ENCODE peak calls at places on chromosome 9, in eight cellular contexts. One of them, this sample, is unnamed.

GRCh38 chr9:86487222-86487841 is 133.1 kb upstream of the TUT7 start:
- DNase-seq in AG09319: peak; percentile 60
- DNase-seq in tibial artery: no peak
- DNase-seq in progenitor cell of endocrine pancreas: no peak
- DNase-seq in GM13976: peak; percentile 45
- DNase-seq in Panc1: peak; percentile 4
- DNase-seq in activated B cell treated with CpG ODN at 0.5 μM for 24 hours: no peak
- DNase-seq in neural crest cell: no peak
- DNase-seq in this sample: no peak

GRCh38 chr9:89926691-89927220 is 321.9 kb downstream of the GADD45G start:
- DNase-seq in progenitor cell of endocrine pancreas: no peak
- DNase-seq in neural crest cell: no peak
- DNase-seq in GM13976: no peak
- DNase-seq in Panc1: no peak
- DNase-seq in activated B cell treated with CpG ODN at 0.5 μM for 24 hours: no peak
- DNase-seq in tibial artery: no peak
- DNase-seq in AG09319: no peak
- DNase-seq in this sample: no peak

GRCh38 chr9:95506692-95507455 is 9.9 kb downstream of the PTCH1 start:
- DNase-seq in AG09319: no peak
- DNase-seq in GM13976: peak; percentile 49
- DNase-seq in activated B cell treated with CpG ODN at 0.5 μM for 24 hours: peak; percentile 36
- DNase-seq in tibial artery: peak; percentile 79
- DNase-seq in neural crest cell: peak; percentile 35
- DNase-seq in Panc1: no peak
- DNase-seq in progenitor cell of endocrine pancreas: no peak
- DNase-seq in this sample: no peak

GRCh38 chr9:19050637-19051591 is 1.7 kb downstream of the RRAGA start:
- DNase-seq in tibial artery: no peak
- DNase-seq in neural crest cell: no peak
- DNase-seq in AG09319: no peak
- DNase-seq in Panc1: no peak
- DNase-seq in activated B cell treated with CpG ODN at 0.5 μM for 24 hours: no peak
- DNase-seq in progenitor cell of endocrine pancreas: no peak
- DNase-seq in GM13976: no peak
- DNase-seq in this sample: no peak

GRCh38 chr9:78857371-78858225 is 560.7 kb downstream of the PSAT1 start:
- DNase-seq in Panc1: no peak
- DNase-seq in activated B cell treated with CpG ODN at 0.5 μM for 24 hours: no peak
- DNase-seq in AG09319: no peak
- DNase-seq in GM13976: no peak
- DNase-seq in neural crest cell: peak; percentile 21
- DNase-seq in tibial artery: no peak
- DNase-seq in progenitor cell of endocrine pancreas: no peak
- DNase-seq in this sample: no peak

GRCh38 chr9:86454701-86455402 is 100.6 kb upstream of the TUT7 start:
- DNase-seq in neural crest cell: no peak
- DNase-seq in GM13976: no peak
- DNase-seq in Panc1: no peak
- DNase-seq in AG09319: no peak
- DNase-seq in tibial artery: no peak
- DNase-seq in progenitor cell of endocrine pancreas: no peak
- DNase-seq in activated B cell treated with CpG ODN at 0.5 μM for 24 hours: no peak
- DNase-seq in this sample: no peak

GRCh38 chr9:17622166-17622565 is 43.3 kb downstream of the SH3GL2 start:
- DNase-seq in tibial artery: no peak
- DNase-seq in neural crest cell: no peak
- DNase-seq in Panc1: no peak
- DNase-seq in progenitor cell of endocrine pancreas: no peak
- DNase-seq in GM13976: no peak
- DNase-seq in activated B cell treated with CpG ODN at 0.5 μM for 24 hours: no peak
- DNase-seq in AG09319: no peak
- DNase-seq in this sample: no peak

GRCh38 chr9:126485662-126486061 is 128.1 kb upstream of the LMX1B start:
- DNase-seq in neural crest cell: no peak
- DNase-seq in GM13976: no peak
- DNase-seq in progenitor cell of endocrine pancreas: no peak
- DNase-seq in activated B cell treated with CpG ODN at 0.5 μM for 24 hours: no peak
- DNase-seq in AG09319: no peak
- DNase-seq in Panc1: no peak
- DNase-seq in tibial artery: no peak
- DNase-seq in this sample: no peak

GRCh38 chr9:1100192-1100591 is 50.0 kb downstream of the DMRT2 start:
- DNase-seq in tibial artery: no peak
- DNase-seq in progenitor cell of endocrine pancreas: no peak
- DNase-seq in GM13976: no peak
- DNase-seq in neural crest cell: no peak
- DNase-seq in AG09319: no peak
- DNase-seq in activated B cell treated with CpG ODN at 0.5 μM for 24 hours: no peak
- DNase-seq in Panc1: no peak
- DNase-seq in this sample: no peak

GRCh38 chr9:755454-756381 is 85.8 kb upstream of the DMRT1 start:
- DNase-seq in AG09319: peak; percentile 61
- DNase-seq in activated B cell treated with CpG ODN at 0.5 μM for 24 hours: no peak
- DNase-seq in Panc1: no peak
- DNase-seq in neural crest cell: no peak
- DNase-seq in progenitor cell of endocrine pancreas: no peak
- DNase-seq in GM13976: no peak
- DNase-seq in tibial artery: no peak
- DNase-seq in this sample: no peak

GRCh38 chr9:95048225-95049087 is 269.1 kb downstream of the FANCC start:
- DNase-seq in activated B cell treated with CpG ODN at 0.5 μM for 24 hours: peak; percentile 33
- DNase-seq in GM13976: peak; percentile 90
- DNase-seq in AG09319: no peak
- DNase-seq in Panc1: no peak
- DNase-seq in progenitor cell of endocrine pancreas: peak; percentile 37
- DNase-seq in tibial artery: peak; percentile 81
- DNase-seq in neural crest cell: peak; percentile 32
- DNase-seq in this sample: peak; percentile 34

GRCh38 chr9:135517407-135517822 is 3.8 kb upstream of the LCN1 start:
- DNase-seq in activated B cell treated with CpG ODN at 0.5 μM for 24 hours: no peak
- DNase-seq in tibial artery: peak; percentile 50
- DNase-seq in progenitor cell of endocrine pancreas: no peak
- DNase-seq in AG09319: no peak
- DNase-seq in GM13976: no peak
- DNase-seq in Panc1: no peak
- DNase-seq in neural crest cell: no peak
- DNase-seq in this sample: no peak

GRCh38 chr9:114076237-114077161 is 1.6 kb downstream of the AMBP start:
- DNase-seq in activated B cell treated with CpG ODN at 0.5 μM for 24 hours: no peak
- DNase-seq in tibial artery: peak; percentile 28
- DNase-seq in AG09319: no peak
- DNase-seq in GM13976: no peak
- DNase-seq in neural crest cell: no peak
- DNase-seq in progenitor cell of endocrine pancreas: no peak
- DNase-seq in Panc1: no peak
- DNase-seq in this sample: no peak
- TF ChIP-seq CTCF in activated B cell treated with CpG ODN at 0.5 μM for 24 hours: no peak
- TF ChIP-seq CTCF in tibial artery: no peak
- TF ChIP-seq CTCF in AG09319: no peak
- TF ChIP-seq CTCF in GM13976: no peak
- TF ChIP-seq CTCF in neural crest cell: no peak
- TF ChIP-seq CTCF in progenitor cell of endocrine pancreas: no peak
- TF ChIP-seq CTCF in Panc1: no peak
- TF ChIP-seq CTCF in this sample: no peak

GRCh38 chr9:10479172-10479571 is 133.6 kb downstream of the PTPRD start:
- DNase-seq in tibial artery: no peak
- DNase-seq in neural crest cell: no peak
- DNase-seq in GM13976: no peak
- DNase-seq in activated B cell treated with CpG ODN at 0.5 μM for 24 hours: no peak
- DNase-seq in AG09319: no peak
- DNase-seq in progenitor cell of endocrine pancreas: no peak
- DNase-seq in Panc1: no peak
- DNase-seq in this sample: no peak
- TF ChIP-seq CTCF in tibial artery: no peak
- TF ChIP-seq CTCF in neural crest cell: peak; percentile 66
- TF ChIP-seq CTCF in GM13976: no peak
- TF ChIP-seq CTCF in activated B cell treated with CpG ODN at 0.5 μM for 24 hours: no peak
- TF ChIP-seq CTCF in AG09319: no peak
- TF ChIP-seq CTCF in progenitor cell of endocrine pancreas: peak; percentile 64
- TF ChIP-seq CTCF in Panc1: no peak
- TF ChIP-seq CTCF in this sample: peak; percentile 70

DNA sequence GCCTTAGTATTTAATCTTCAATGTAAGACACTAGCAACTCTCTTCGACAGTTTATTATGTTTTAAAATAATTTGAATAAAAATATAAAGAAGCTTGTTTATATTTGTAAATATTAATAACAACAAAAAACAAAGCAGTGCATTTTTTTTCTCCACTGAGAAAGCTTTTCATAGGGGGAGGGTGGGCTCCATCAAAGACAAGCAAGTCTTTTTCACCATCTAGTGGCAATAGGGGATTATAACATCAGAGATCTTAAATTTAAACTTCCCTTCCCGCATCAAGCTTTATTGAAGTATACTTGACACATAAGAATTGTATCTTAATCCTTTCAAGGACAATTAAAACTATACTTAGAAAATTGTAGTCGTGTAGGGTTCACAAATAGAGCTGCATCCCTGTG is 9.3 kb upstream of the OR13F1 start:
- DNase-seq in Panc1: no peak
- DNase-seq in activated B cell treated with CpG ODN at 0.5 μM for 24 hours: no peak
- DNase-seq in tibial artery: no peak
- DNase-seq in progenitor cell of endocrine pancreas: no peak
- DNase-seq in GM13976: no peak
- DNase-seq in neural crest cell: no peak
- DNase-seq in AG09319: no peak
- DNase-seq in this sample: no peak
- TF ChIP-seq CTCF in Panc1: peak; percentile 28
- TF ChIP-seq CTCF in activated B cell treated with CpG ODN at 0.5 μM for 24 hours: no peak
- TF ChIP-seq CTCF in tibial artery: no peak
- TF ChIP-seq CTCF in progenitor cell of endocrine pancreas: peak; percentile 51
- TF ChIP-seq CTCF in GM13976: no peak
- TF ChIP-seq CTCF in neural crest cell: peak; percentile 47
- TF ChIP-seq CTCF in AG09319: no peak
- TF ChIP-seq CTCF in this sample: no peak

GRCh38 chr9:137299938-137300337 is 2.1 kb downstream of the NRARP start:
- DNase-seq in Panc1: no peak
- DNase-seq in tibial artery: no peak
- DNase-seq in progenitor cell of endocrine pancreas: peak; percentile 11
- DNase-seq in activated B cell treated with CpG ODN at 0.5 μM for 24 hours: no peak
- DNase-seq in AG09319: no peak
- DNase-seq in GM13976: no peak
- DNase-seq in neural crest cell: no peak
- DNase-seq in this sample: no peak

GRCh38 chr9:137297966-137298365 is 4.1 kb downstream of the NRARP start:
- DNase-seq in activated B cell treated with CpG ODN at 0.5 μM for 24 hours: no peak
- DNase-seq in neural crest cell: no peak
- DNase-seq in GM13976: no peak
- DNase-seq in AG09319: no peak
- DNase-seq in progenitor cell of endocrine pancreas: no peak
- DNase-seq in Panc1: no peak
- DNase-seq in tibial artery: no peak
- DNase-seq in this sample: no peak

GRCh38 chr9:137298401-137298982 is 3.6 kb downstream of the NRARP start:
- DNase-seq in GM13976: no peak
- DNase-seq in activated B cell treated with CpG ODN at 0.5 μM for 24 hours: no peak
- DNase-seq in tibial artery: no peak
- DNase-seq in progenitor cell of endocrine pancreas: peak; percentile 14
- DNase-seq in Panc1: no peak
- DNase-seq in neural crest cell: no peak
- DNase-seq in AG09319: no peak
- DNase-seq in this sample: no peak

GRCh38 chr9:137300607-137301085 is 1.4 kb downstream of the NRARP start:
- DNase-seq in progenitor cell of endocrine pancreas: peak; percentile 15
- DNase-seq in AG09319: no peak
- DNase-seq in GM13976: no peak
- DNase-seq in Panc1: no peak
- DNase-seq in activated B cell treated with CpG ODN at 0.5 μM for 24 hours: no peak
- DNase-seq in tibial artery: no peak
- DNase-seq in neural crest cell: no peak
- DNase-seq in this sample: no peak

DNA sequence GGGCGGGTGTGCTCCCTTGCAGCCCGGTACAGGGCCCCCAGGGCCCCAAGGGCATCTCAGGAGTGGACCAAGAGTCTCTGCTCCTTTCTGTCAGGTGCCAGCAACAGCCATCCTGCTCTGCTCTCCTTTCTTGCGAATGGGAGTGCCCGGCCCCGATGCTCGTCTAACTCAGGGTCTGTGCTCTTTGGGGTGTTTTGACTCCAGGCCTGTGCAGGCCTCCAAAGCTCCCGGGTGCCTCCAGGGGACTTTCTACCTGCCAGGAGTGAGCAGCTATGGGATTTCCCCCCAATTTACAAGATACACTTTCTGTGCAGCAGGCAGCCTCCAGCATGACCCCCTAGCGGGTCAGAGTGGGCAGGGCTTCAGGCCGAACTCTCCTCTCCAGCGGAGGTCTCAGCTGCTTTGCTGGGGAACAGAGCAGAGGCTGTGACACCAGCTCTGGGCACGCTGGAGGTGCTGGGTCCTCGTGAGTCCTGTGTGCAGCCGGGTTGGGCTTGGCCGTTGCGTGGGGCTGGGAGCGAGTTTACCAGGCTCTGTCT is 3.0 kb downstream of the NRARP start:
- DNase-seq in activated B cell treated with CpG ODN at 0.5 μM for 24 hours: no peak
- DNase-seq in tibial artery: no peak
- DNase-seq in Panc1: no peak
- DNase-seq in GM13976: no peak
- DNase-seq in progenitor cell of endocrine pancreas: no peak
- DNase-seq in neural crest cell: no peak
- DNase-seq in AG09319: no peak
- DNase-seq in this sample: no peak
- TF ChIP-seq CTCF in activated B cell treated with CpG ODN at 0.5 μM for 24 hours: no peak
- TF ChIP-seq CTCF in tibial artery: no peak
- TF ChIP-seq CTCF in Panc1: no peak
- TF ChIP-seq CTCF in GM13976: no peak
- TF ChIP-seq CTCF in progenitor cell of endocrine pancreas: peak; percentile 16
- TF ChIP-seq CTCF in neural crest cell: no peak
- TF ChIP-seq CTCF in AG09319: no peak
- TF ChIP-seq CTCF in this sample: no peak

DNA sequence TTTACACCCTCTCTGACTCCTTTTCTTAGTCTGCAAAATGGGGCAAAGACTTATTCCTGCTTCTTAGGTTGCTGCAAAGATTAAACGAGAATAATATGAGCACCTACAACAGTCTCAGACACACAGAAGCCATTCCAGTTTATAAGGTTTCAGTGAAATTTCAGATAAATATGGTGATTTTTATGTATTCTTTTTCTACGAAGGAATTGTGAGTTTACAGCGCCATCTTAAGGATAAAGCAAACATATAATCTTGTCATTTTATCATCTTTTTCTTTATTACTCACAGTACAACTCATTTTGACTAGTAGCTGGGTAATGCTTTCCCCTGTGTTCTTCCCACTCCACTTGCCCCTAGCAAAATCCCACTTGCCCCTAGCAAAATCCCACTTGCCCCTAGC is 29.2 kb upstream of the SMC5 start:
- DNase-seq in progenitor cell of endocrine pancreas: no peak
- DNase-seq in tibial artery: no peak
- DNase-seq in AG09319: no peak
- DNase-seq in GM13976: no peak
- DNase-seq in activated B cell treated with CpG ODN at 0.5 μM for 24 hours: no peak
- DNase-seq in neural crest cell: no peak
- DNase-seq in Panc1: no peak
- DNase-seq in this sample: no peak
- TF ChIP-seq CTCF in progenitor cell of endocrine pancreas: peak; percentile 25
- TF ChIP-seq CTCF in tibial artery: peak; percentile 27
- TF ChIP-seq CTCF in AG09319: peak; percentile 30
- TF ChIP-seq CTCF in GM13976: no peak
- TF ChIP-seq CTCF in activated B cell treated with CpG ODN at 0.5 μM for 24 hours: no peak
- TF ChIP-seq CTCF in neural crest cell: peak; percentile 67
- TF ChIP-seq CTCF in Panc1: peak; percentile 13
- TF ChIP-seq CTCF in this sample: no peak